ENCODE peak calls at places on chromosomes 4 and X, in nine cellular contexts. W is A549, C is GM12878, R is stomach, F is ovary, Q is Peyer's patch, L is transverse colon, D is body of pancreas, A is K562. N is an unnamed sample. For H3K9me3, the result is how much of the 10 kb centered on the place peaks cover.

GRCh38 chr4:66575024-66575696 is 904.9 kb upstream of the EPHA5 start:
- DNase-seq in F (no peak), D (peak), W (peak), C (no peak), L (no peak), Q (peak), R (no peak), A (no peak), N (peak)

GRCh38 chr4:113012122-113012725 is 37.2 kb upstream of the ANK2 start:
- DNase-seq in W (no peak), Q (no peak), C (no peak), L (no peak), A (no peak), R (no peak), D (no peak), F (no peak), N (no peak)

GRCh38 chrX:285076-285677 is 4.0 kb downstream of the PLCXD1 start:
- DNase-seq in F (no peak), Q (no peak), W (no peak), C (no peak), L (no peak), D (peak), R (no peak), A (no peak), N (no peak)

GRCh38 chrX:390459-390858 is 3.8 kb upstream of the PPP2R3B start:
- DNase-seq in F (no peak), C (no peak), W (no peak), D (no peak), R (no peak), L (no peak), A (no peak), Q (no peak), N (no peak)

GRCh38 chr4:143207555-143207954 is 22.8 kb downstream of the USP38 start:
- DNase-seq in R (no peak), W (no peak), F (no peak), C (no peak), A (no peak), D (no peak), L (no peak), Q (no peak), N (no peak)

GRCh38 chrX:41542151-41542935 is 95.2 kb downstream of the NYX start:
- DNase-seq in A (peak), W (no peak), L (peak), Q (no peak), F (no peak), R (no peak), C (no peak), D (no peak), N (no peak)

GRCh38 chr4:119748853-119749252 is 120.2 kb upstream of the PDE5A start:
- DNase-seq in W (no peak), F (no peak), Q (no peak), R (no peak), D (no peak), L (no peak), C (no peak), A (no peak), N (no peak)

GRCh38 chr4:158192439-158193158 is 17.7 kb upstream of the TMEM144 start:
- DNase-seq in F (no peak), R (no peak), D (no peak), Q (no peak), C (no peak), W (no peak), A (no peak), L (no peak), N (peak)

GRCh38 chr4:92305878-92306520 is 2.2 kb downstream of the GRID2 start:
- DNase-seq in C (no peak), W (no peak), A (no peak), D (no peak), R (no peak), Q (no peak), F (no peak), L (no peak), N (no peak)

GRCh38 chr4:40719008-40719623 is 30.6 kb upstream of the NSUN7 start:
- DNase-seq in R (no peak), A (no peak), D (peak), Q (peak), F (no peak), L (no peak), C (peak), W (peak), N (peak)

GRCh38 chr4:83170952-83171399 is 56.4 kb upstream of the PLAC8 start:
- DNase-seq in R (no peak), F (no peak), Q (no peak), C (peak), A (no peak), D (no peak), L (no peak), W (no peak), N (no peak)

GRCh38 chrX:154535892-154536291 is 10.8 kb downstream of the G6PD start:
- DNase-seq in R (no peak), D (no peak), L (no peak), W (no peak), C (no peak), A (no peak), F (no peak), Q (no peak), N (no peak)

GRCh38 chr4:26330186-26330787 is 9.5 kb downstream of the RBPJ start:
- DNase-seq in R (no peak), A (peak), F (no peak), D (no peak), W (peak), Q (no peak), C (no peak), L (no peak), N (peak)

GRCh38 chr4:148007789-148008188 is 275.9 kb downstream of the ARHGAP10 start:
- DNase-seq in R (no peak), D (no peak), W (no peak), A (no peak), Q (no peak), C (no peak), L (no peak), F (no peak), N (no peak)

GRCh38 chr4:74969507-74970474 is 36.9 kb downstream of the PARM1 start:
- DNase-seq in R (peak), F (no peak), Q (no peak), W (no peak), A (no peak), C (no peak), D (peak), L (no peak), N (no peak)

GRCh38 chr4:20217521-20217920 is 34.2 kb upstream of the SLIT2 start:
- DNase-seq in D (no peak), W (no peak), R (no peak), C (no peak), Q (no peak), L (no peak), A (no peak), F (no peak), N (no peak)

GRCh38 chr4:112817933-112818921 is 181.3 kb downstream of the LARP7 start:
- DNase-seq in D (peak), A (no peak), C (peak), R (peak), Q (peak), W (peak), L (peak), F (peak), N (no peak)

GRCh38 chr4:82358773-82359324 is 14.9 kb downstream of the HNRNPD start:
- DNase-seq in Q (no peak), C (no peak), F (no peak), R (no peak), D (no peak), L (no peak), W (no peak), A (no peak), N (no peak)

GRCh38 chr4:26786916-26787315 is 73.7 kb upstream of the STIM2 start:
- DNase-seq in C (no peak), A (no peak), F (no peak), Q (no peak), R (no peak), D (no peak), W (no peak), L (no peak), N (no peak)

GRCh38 chr4:22512306-22512705 is 3.6 kb downstream of the ADGRA3 start:
- DNase-seq in A (no peak), L (no peak), C (no peak), R (no peak), W (no peak), F (no peak), Q (no peak), D (no peak), N (no peak)

GRCh38 chr4:22514001-22514400 is 1.9 kb downstream of the ADGRA3 start:
- DNase-seq in L (no peak), W (peak), Q (no peak), R (no peak), C (no peak), D (no peak), F (no peak), A (no peak), N (no peak)

GRCh38 chr4:22514431-22514830 is 1.4 kb downstream of the ADGRA3 start:
- DNase-seq in F (no peak), Q (no peak), C (no peak), R (no peak), L (no peak), D (no peak), W (no peak), A (no peak), N (no peak)

GRCh38 chr4:22508376-22508775 is 7.5 kb downstream of the ADGRA3 start:
- DNase-seq in Q (no peak), F (no peak), A (no peak), D (no peak), W (no peak), C (no peak), R (no peak), L (no peak), N (no peak)

DNA sequence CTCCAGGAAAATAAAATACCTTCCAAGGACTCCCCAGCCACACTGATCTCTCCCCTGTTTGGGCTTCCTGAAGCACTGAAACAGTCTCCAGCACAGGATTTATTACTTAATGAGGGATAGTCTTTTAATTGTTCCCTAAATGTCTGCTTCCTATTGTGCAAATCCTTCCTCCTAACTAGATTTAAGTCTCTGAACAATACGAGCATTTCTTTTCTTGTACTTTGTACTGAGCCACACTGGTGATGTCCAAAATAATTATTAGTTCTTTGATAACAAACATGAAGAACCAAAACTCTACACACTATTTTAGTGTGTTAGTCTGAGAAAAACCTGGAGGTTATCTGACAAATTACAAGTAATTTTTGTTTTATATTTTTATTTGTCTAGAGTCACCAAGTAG is 5.1 kb downstream of the ADGRA3 start:
- DNase-seq in W (no peak), A (no peak), C (no peak), L (no peak), F (no peak), D (no peak), R (no peak), Q (no peak), N (no peak)
- H3K27ac ChIP-seq in W (no peak), A (no peak), C (no peak), L (no peak), F (no peak), D (peak), R (peak), Q (no peak), N (no peak)

DNA sequence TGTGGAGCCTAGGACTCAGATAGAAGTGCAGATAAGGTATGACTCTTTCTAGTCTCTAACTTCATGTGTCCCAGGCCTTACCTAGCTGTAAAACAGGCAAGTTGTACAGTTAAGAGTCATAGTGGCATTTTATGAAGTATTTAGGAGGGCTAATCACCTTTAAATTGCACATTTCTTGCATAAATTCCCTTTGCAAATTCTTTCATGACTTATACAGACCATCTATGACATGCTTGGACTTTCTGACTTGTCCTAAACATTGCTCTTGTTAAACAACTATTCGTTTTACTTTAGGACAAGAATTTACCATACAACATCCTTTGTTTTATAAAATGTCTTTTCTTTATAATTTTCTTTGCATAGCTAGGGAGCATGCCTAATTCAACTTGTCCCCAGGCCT is 7.8 kb upstream of the RRAGB start:
- DNase-seq in C (no peak), D (no peak), R (no peak), A (no peak), L (no peak), Q (no peak), F (no peak), W (no peak), N (no peak)
- H3K9me3 ChIP-seq in C (under half), D (under half), R (under half), A (under half), L (under half), Q (under half), F (under half), W (under half), N (under half)

DNA sequence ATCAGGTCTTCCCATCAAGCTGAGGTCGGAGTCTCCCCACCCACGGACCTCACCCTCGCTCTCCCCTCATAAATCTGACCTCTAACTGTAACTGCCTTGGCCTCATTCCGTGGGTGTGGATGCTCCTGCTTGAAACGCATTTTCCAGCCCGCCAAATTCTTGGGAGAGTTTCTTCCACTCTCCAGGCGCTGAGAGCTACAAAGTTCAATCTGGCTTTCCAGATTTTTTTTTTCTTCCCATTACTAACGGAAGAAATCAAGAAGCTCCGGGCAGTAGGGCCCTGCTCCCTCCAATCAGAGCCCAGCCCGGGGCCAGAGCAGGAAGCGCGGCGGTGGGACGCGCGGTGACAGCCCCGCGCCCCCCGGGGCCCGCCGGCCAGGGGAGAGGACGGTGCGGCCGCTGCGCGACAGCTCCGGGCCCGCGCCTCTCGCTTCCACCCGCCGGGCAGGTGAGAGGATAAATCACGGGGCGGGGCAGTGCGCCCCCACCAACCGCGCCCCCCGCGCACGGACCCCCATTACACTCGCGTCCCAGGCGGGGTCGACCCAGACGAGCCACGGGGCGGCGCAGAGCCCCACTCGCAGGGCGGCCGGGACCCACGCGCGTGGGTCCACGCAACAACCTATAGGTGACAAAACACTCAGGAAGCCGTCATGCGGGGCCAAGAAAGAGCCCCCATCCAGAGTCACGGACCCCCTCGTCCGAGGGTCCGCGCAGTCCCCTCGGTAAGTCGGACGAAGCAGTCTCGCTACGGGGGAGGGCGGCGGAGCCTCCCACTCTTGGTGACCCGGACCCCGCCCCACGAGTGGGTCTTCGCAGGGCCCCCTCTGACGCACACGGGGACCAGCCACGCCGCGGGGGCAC is 916 bp downstream of the AFAP1 start:
- DNase-seq in D (peak), A (no peak), C (no peak), L (peak), F (peak), W (no peak), Q (no peak), R (peak), N (no peak)
- TF ChIP-seq POLR2A in D (no peak), A (no peak), C (no peak), L (no peak), F (peak), W (no peak), Q (peak), R (no peak), N (no peak)

DNA sequence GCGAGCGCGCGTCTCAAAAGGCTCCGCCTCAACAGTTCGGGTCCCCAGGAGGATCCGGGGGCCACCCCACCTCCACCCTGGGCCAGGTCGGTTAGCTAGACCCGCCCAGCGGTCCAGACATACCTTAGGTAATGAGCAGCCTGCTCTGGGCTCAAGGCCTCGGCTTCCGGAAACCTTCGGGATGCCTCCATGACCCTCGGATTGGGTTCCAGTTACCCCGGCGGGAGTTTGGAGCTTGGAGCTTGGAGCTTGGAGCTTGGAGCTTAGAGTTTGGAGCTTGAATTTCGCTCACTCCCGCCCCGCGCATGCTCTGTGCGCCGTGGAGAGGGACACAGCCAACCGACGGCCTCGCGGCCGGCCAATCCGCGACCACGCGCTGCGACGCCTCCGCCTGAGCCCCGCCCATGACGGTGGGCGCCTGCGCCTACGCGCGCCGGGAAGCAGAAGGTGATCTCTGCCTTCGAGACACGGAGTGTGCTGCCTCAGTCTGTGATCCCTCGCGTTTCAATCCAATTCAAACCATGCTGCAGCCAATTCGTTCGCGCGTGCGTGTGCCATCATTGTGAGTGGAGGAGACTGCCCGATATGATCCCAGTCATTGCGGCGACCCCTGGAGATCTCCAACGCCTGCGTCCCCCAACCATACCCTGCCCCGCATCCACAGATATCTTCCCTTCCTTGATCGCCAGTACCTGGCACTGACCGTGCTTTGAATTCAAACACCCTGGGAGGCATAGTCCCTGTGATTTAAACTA is at the start of gene ERCC6L:
- DNase-seq in F (peak), D (peak), C (peak), L (peak), A (peak), R (peak), W (peak), Q (peak), N (peak)
- H3K27ac ChIP-seq in F (peak), D (peak), C (no peak), L (peak), A (peak), R (peak), W (peak), Q (peak), N (no peak)

DNA sequence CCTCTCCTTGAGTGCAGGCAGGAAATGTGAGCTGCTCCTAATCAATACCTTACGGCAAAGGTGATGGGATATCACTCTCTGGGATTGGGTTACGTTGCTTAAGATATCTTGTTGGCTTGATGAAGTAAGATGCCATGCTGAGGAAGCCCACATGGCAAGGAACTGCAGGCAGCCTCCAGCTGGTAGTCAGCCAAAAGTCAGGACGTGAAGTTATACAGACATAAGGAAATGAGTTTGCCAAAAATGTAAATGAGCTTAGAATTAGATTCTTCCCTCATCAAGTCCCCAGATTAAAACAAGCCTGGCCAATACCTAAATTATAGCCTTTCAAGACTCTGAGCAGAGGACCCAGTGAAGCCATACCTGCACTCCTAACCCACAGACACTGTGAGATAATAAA is 155.0 kb downstream of the QDPR start:
- DNase-seq in C (no peak), A (no peak), D (no peak), F (no peak), L (no peak), W (no peak), R (no peak), Q (no peak), N (no peak)
- H3K9me3 ChIP-seq in C (under half), A (under half), D (under half), F (under half), L (under half), W (under half), R (under half), Q (under half), N (under half)

DNA sequence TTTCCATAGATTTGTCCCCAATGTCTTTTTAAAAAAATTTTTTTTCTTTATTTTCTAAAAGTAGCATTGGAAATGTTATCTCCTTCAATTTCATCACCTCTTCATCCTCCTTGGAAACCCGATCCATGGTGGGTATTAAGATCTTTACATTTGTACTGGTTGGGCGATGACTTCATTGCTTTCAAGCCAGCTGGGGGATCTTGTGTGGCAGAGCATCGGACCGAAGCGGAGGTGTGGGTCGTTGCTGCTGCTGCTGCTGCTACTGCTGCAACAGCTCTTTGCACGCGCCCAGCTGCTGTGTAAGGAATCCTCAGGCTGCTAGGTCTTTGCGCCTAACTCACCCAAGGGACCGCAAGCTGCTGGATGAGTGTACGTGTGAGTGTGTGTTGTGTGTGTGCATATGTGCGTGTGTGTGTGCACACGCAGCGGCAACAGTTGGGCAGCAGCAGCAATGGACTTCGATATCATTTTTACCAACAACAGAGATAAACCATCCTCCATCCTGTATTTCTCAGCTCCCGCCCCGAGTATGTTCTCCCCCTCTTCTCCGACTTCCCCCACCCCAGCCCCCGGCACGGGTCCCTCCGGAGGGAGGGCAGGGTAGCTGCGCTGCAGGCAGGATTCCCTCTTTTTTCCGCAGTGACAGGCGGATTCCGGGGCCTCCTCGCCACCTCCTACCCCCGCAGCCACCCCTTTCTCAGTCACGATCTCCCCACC is 768 bp upstream of the CDKL5 start:
- DNase-seq in Q (peak), A (no peak), C (no peak), R (no peak), W (peak), D (peak), F (peak), L (peak), N (no peak)
- TF ChIP-seq POLR2A in Q (no peak), A (no peak), C (no peak), R (no peak), W (no peak), D (no peak), F (no peak), L (no peak), N (no peak)

N was measured in prostate gland.